ENCODE peak calls at places on chromosomes 2 and 18, in five cellular contexts. E, L, K, Q and Y are unnamed samples.

GRCh38 chr2:223993634-223994232 is 36.5 kb downstream of the MRPL44 start:
- DNase-seq in E (peak), L (peak), K (peak), Q (peak), Y (peak)

GRCh38 chr2:213219816-213220215 is 64.4 kb upstream of the SPAG16 start:
- DNase-seq in E (no peak), L (no peak), K (no peak), Q (no peak), Y (no peak)

GRCh38 chr18:8235916-8236315 is 373.3 kb upstream of the RAB12 start:
- DNase-seq in E (no peak), L (no peak), K (no peak), Q (no peak), Y (no peak)

GRCh38 chr2:239157766-239158165 is 243.1 kb downstream of the HDAC4 start:
- DNase-seq in E (no peak), L (no peak), K (no peak), Q (no peak), Y (no peak)

GRCh38 chr2:236766850-236767249 is 197.2 kb downstream of the ACKR3 start:
- DNase-seq in E (no peak), L (no peak), K (no peak), Q (no peak), Y (no peak)

GRCh38 chr2:10452334-10452733 is 4.2 kb upstream of the ODC1 start:
- DNase-seq in E (peak), L (peak), K (peak), Q (no peak), Y (no peak)

GRCh38 chr2:76599732-76600368 is 889.1 kb upstream of the GCFC2 start:
- DNase-seq in E (peak), L (peak), K (no peak), Q (peak), Y (peak)

GRCh38 chr2:147913701-147914480 is 69.1 kb downstream of the ACVR2A start:
- DNase-seq in E (peak), L (no peak), K (no peak), Q (no peak), Y (no peak)

GRCh38 chr2:172674968-172675303 is 60.7 kb upstream of the RAPGEF4 start:
- DNase-seq in E (no peak), L (no peak), K (no peak), Q (no peak), Y (no peak)

GRCh38 chr18:45449761-45450227 is 165.5 kb upstream of the SLC14A2 start:
- DNase-seq in E (peak), L (no peak), K (peak), Q (no peak), Y (no peak)

GRCh38 chr2:238231251-238231793 is 8.5 kb downstream of the HES6 start:
- DNase-seq in E (peak), L (no peak), K (peak), Q (no peak), Y (no peak)

DNA sequence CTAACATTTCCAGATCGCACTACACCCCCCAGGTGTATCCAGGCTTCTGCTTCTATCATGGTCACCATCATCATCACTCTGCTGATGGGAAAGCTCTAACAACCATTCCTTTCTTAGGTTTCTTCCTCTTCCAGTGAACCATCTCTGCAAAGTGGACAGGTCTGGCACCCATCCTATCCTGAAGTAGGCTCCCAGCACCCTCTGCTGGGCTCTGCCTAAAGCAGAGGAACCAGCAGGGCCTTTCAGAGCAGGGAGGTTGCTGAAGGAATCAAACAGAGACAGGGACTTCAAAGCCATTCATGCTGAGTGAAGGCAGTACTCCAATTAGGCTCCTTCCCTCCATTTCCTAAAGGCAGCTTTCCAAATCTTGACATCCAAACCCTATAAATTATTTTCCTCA is 27.2 kb upstream of the SATB2 start:
- DNase-seq in E (peak), L (no peak), K (no peak), Q (no peak), Y (no peak)
- TF ChIP-seq CTCF in E (peak), L (peak), K (peak), Q (peak), Y (peak)

GRCh38 chr2:70516596-70516995 is 37.0 kb downstream of the TGFA start:
- DNase-seq in E (no peak), L (no peak), K (no peak), Q (peak), Y (no peak)
- H3K4me3 ChIP-seq in E (no peak), L (no peak), K (no peak), Q (no peak), Y (no peak)

DNA sequence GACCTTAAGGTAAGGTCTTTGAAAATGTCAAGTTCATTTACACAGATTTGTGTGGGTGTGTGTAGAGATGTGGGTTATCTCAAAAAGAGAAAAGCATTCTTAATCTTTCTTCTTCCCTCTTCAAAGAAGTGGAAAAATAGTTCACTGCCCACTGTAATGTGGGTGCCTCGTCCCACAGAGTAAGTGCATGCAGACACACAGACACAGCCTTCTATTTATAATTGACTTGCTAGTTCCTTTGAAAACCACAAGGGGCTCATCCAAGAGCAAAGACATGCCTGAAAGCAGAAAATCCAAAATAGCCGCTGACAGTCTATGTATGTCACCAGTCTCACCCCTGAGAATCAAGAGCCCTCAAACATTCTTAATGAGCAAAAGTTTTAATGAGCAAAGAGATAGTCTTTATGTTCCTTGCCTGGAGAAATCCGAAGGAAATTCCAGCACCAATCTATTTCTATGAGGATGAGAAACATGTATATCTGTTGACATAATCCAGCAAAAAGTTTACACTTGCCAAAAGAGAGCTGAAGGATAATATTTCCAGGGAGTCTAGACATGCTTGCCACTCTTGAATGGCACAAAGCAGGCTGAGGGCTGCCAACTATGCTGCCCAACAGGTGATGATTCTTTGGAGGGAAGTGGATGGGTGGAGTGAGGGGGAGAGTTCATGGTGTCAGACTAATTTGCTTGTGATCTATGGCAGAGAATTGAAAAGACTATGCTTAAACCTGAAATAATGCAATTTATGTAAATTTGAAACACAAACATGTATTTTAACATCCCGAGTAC is 93.9 kb downstream of the ACVR1 start:
- DNase-seq in E (peak), L (no peak), K (no peak), Q (no peak), Y (no peak)
- TF ChIP-seq CTCF in E (peak), L (peak), K (peak), Q (no peak), Y (peak)

GRCh38 chr18:9877655-9878014 is 8.1 kb upstream of the TXNDC2 start:
- DNase-seq in E (no peak), L (no peak), K (no peak), Q (no peak), Y (no peak)
- H3K4me3 ChIP-seq in E (peak), L (peak), K (peak), Q (no peak), Y (no peak)

DNA sequence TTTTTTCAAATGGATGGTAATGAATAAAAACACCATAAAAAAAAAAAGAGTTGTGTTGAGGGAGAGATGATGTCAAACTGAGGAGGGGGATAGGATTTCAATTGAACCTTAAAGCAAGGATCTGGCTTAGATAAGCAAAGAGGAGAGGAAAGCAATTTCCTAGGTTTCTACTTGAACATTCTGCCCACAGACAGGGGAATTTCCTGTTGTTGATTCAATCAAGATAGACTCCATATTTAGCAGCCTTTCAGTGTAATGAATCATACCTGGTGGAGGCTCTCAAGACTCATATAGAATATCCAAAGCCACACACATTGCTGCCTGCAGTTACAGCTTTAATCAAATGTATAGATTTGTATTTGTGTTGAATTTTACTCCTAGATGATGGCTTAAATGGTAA is 294.4 kb upstream of the PIK3C3 start:
- DNase-seq in E (no peak), L (no peak), K (no peak), Q (no peak), Y (no peak)
- TF ChIP-seq CTCF in E (no peak), L (no peak), K (no peak), Q (no peak), Y (no peak)

DNA sequence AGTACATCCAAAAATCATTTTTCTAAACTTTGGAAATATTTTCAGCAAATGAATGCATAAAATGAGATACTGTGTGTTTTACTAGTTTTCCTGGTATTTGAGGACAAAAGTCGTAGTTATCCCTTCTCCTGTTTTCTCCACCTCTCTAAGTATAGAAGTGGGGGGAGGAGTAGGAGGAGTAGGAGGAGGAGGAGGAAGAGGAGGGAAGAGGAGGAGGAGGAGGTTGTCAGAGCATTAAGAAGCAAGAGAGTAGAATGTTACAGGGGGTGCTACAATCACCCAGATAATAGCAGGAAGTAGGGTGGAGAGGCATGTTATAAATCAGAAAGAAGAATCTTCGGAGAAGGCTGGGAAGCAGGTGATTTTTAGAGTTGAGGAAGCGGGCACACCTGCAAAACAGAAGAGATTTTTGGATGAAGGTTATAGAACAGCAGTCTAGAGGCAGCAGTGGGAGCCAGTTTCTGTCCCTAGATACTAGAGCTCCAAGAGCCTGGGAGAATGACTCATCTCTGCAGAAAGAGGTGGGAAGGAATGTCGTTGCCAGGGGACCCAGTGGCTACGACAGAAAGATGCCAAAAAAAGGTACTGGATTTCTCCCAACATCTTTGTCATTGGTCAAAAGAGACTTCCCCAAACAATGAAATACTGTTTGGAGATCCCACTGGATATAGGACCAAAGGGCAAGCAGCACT is 44.2 kb upstream of the AQP4 start:
- DNase-seq in E (no peak), L (no peak), K (no peak), Q (no peak), Y (no peak)
- H3K4me3 ChIP-seq in E (no peak), L (no peak), K (no peak), Q (no peak), Y (no peak)